ENCODE peak calls at places on chromosomes 1 and 21, in eight cellular contexts. One of them, this sample, is unnamed.

GRCh38 chr1:41741244-41741643 is 177.5 kb downstream of the HIVEP3 start:
- DNase-seq in K562: no peak
- DNase-seq in GM23248: no peak
- DNase-seq in GM23338: no peak
- DNase-seq in HCT116: no peak
- DNase-seq in endothelial cell of umbilical vein: no peak
- DNase-seq in neural progenitor cell: no peak
- DNase-seq in DND-41: no peak
- DNase-seq in this sample: no peak

GRCh38 chr1:60130703-60131102 is 57.1 kb upstream of the C1orf87 start:
- DNase-seq in K562: no peak
- DNase-seq in GM23248: peak; percentile 79
- DNase-seq in GM23338: no peak
- DNase-seq in HCT116: no peak
- DNase-seq in endothelial cell of umbilical vein: no peak
- DNase-seq in neural progenitor cell: no peak
- DNase-seq in DND-41: no peak
- DNase-seq in this sample: no peak

GRCh38 chr1:210771131-210771530 is 362.8 kb downstream of the KCNH1 start:
- DNase-seq in K562: no peak
- DNase-seq in GM23248: no peak
- DNase-seq in GM23338: no peak
- DNase-seq in HCT116: no peak
- DNase-seq in endothelial cell of umbilical vein: no peak
- DNase-seq in neural progenitor cell: no peak
- DNase-seq in DND-41: no peak
- DNase-seq in this sample: no peak

GRCh38 chr21:17389311-17389710 is 123.5 kb upstream of the CXADR start:
- DNase-seq in K562: no peak
- DNase-seq in GM23248: no peak
- DNase-seq in GM23338: no peak
- DNase-seq in HCT116: no peak
- DNase-seq in endothelial cell of umbilical vein: no peak
- DNase-seq in neural progenitor cell: no peak
- DNase-seq in DND-41: no peak
- DNase-seq in this sample: no peak

GRCh38 chr21:40886931-40887330 is 40.0 kb upstream of the DSCAM start:
- DNase-seq in K562: no peak
- DNase-seq in GM23248: no peak
- DNase-seq in GM23338: no peak
- DNase-seq in HCT116: no peak
- DNase-seq in endothelial cell of umbilical vein: no peak
- DNase-seq in neural progenitor cell: no peak
- DNase-seq in DND-41: no peak
- DNase-seq in this sample: no peak

GRCh38 chr1:26159113-26160039 is 497 bp downstream of the FAM110D start:
- DNase-seq in K562: no peak
- DNase-seq in GM23248: no peak
- DNase-seq in GM23338: no peak
- DNase-seq in HCT116: no peak
- DNase-seq in endothelial cell of umbilical vein: no peak
- DNase-seq in neural progenitor cell: no peak
- DNase-seq in DND-41: no peak
- DNase-seq in this sample: no peak

GRCh38 chr1:212162635-212163034 is 122.6 kb upstream of the PPP2R5A start:
- DNase-seq in K562: no peak
- DNase-seq in GM23248: peak; percentile 60
- DNase-seq in GM23338: no peak
- DNase-seq in HCT116: no peak
- DNase-seq in endothelial cell of umbilical vein: peak; percentile 57
- DNase-seq in neural progenitor cell: no peak
- DNase-seq in DND-41: peak; percentile 69
- DNase-seq in this sample: no peak

GRCh38 chr21:41967708-41968107 is 13.9 kb upstream of the C2CD2 start:
- DNase-seq in K562: no peak
- DNase-seq in GM23248: no peak
- DNase-seq in GM23338: no peak
- DNase-seq in HCT116: no peak
- DNase-seq in endothelial cell of umbilical vein: no peak
- DNase-seq in neural progenitor cell: peak; percentile 71
- DNase-seq in DND-41: no peak
- DNase-seq in this sample: no peak

GRCh38 chr1:17258758-17259130 is 9.8 kb downstream of the PADI3 start:
- DNase-seq in K562: no peak
- DNase-seq in GM23248: no peak
- DNase-seq in GM23338: no peak
- DNase-seq in HCT116: no peak
- DNase-seq in endothelial cell of umbilical vein: no peak
- DNase-seq in neural progenitor cell: no peak
- DNase-seq in DND-41: no peak
- DNase-seq in this sample: no peak

GRCh38 chr1:27563407-27564263 is 40.3 kb downstream of the AHDC1 start:
- DNase-seq in K562: peak; percentile 65
- DNase-seq in GM23248: peak; percentile 78
- DNase-seq in GM23338: no peak
- DNase-seq in HCT116: no peak
- DNase-seq in endothelial cell of umbilical vein: no peak
- DNase-seq in neural progenitor cell: no peak
- DNase-seq in DND-41: no peak
- DNase-seq in this sample: peak; percentile 68

GRCh38 chr1:27027575-27028250 is 15.1 kb upstream of the TENT5B start:
- DNase-seq in K562: no peak
- DNase-seq in GM23248: no peak
- DNase-seq in GM23338: no peak
- DNase-seq in HCT116: no peak
- DNase-seq in endothelial cell of umbilical vein: no peak
- DNase-seq in neural progenitor cell: no peak
- DNase-seq in DND-41: no peak
- DNase-seq in this sample: no peak

GRCh38 chr21:44283953-44284352 is 1.7 kb upstream of the AIRE start:
- DNase-seq in K562: no peak
- DNase-seq in GM23248: no peak
- DNase-seq in GM23338: no peak
- DNase-seq in HCT116: no peak
- DNase-seq in endothelial cell of umbilical vein: no peak
- DNase-seq in neural progenitor cell: no peak
- DNase-seq in DND-41: no peak
- DNase-seq in this sample: no peak

GRCh38 chr1:46174448-46175231 is at the start of gene TSPAN1:
- DNase-seq in K562: no peak
- DNase-seq in GM23248: peak; percentile 86
- DNase-seq in GM23338: no peak
- DNase-seq in HCT116: no peak
- DNase-seq in endothelial cell of umbilical vein: no peak
- DNase-seq in neural progenitor cell: no peak
- DNase-seq in DND-41: no peak
- DNase-seq in this sample: peak; percentile 88

GRCh38 chr1:167876597-167877175 is 37.2 kb downstream of the ADCY10 start:
- DNase-seq in K562: no peak
- DNase-seq in GM23248: no peak
- DNase-seq in GM23338: no peak
- DNase-seq in HCT116: no peak
- DNase-seq in endothelial cell of umbilical vein: no peak
- DNase-seq in neural progenitor cell: no peak
- DNase-seq in DND-41: no peak
- DNase-seq in this sample: no peak
- H3K4me2 ChIP-seq in K562: no peak overlapping the region
- H3K4me2 ChIP-seq in GM23248: no peak overlapping the region
- H3K4me2 ChIP-seq in GM23338: no peak overlapping the region
- H3K4me2 ChIP-seq in HCT116: no peak overlapping the region
- H3K4me2 ChIP-seq in endothelial cell of umbilical vein: no peak overlapping the region
- H3K4me2 ChIP-seq in neural progenitor cell: no peak overlapping the region
- H3K4me2 ChIP-seq in DND-41: no peak overlapping the region
- H3K4me2 ChIP-seq in this sample: no peak overlapping the region

GRCh38 chr1:186799689-186800054 is 29.1 kb upstream of the PLA2G4A start:
- DNase-seq in K562: no peak
- DNase-seq in GM23248: no peak
- DNase-seq in GM23338: no peak
- DNase-seq in HCT116: no peak
- DNase-seq in endothelial cell of umbilical vein: no peak
- DNase-seq in neural progenitor cell: no peak
- DNase-seq in DND-41: no peak
- DNase-seq in this sample: no peak
- H2AFZ ChIP-seq in K562: no peak overlapping the region
- H2AFZ ChIP-seq in GM23248: no peak overlapping the region
- H2AFZ ChIP-seq in GM23338: no peak overlapping the region
- H2AFZ ChIP-seq in HCT116: no peak overlapping the region
- H2AFZ ChIP-seq in endothelial cell of umbilical vein: no peak overlapping the region
- H2AFZ ChIP-seq in neural progenitor cell: no peak overlapping the region
- H2AFZ ChIP-seq in DND-41: no peak overlapping the region
- H2AFZ ChIP-seq in this sample: no peak overlapping the region

DNA sequence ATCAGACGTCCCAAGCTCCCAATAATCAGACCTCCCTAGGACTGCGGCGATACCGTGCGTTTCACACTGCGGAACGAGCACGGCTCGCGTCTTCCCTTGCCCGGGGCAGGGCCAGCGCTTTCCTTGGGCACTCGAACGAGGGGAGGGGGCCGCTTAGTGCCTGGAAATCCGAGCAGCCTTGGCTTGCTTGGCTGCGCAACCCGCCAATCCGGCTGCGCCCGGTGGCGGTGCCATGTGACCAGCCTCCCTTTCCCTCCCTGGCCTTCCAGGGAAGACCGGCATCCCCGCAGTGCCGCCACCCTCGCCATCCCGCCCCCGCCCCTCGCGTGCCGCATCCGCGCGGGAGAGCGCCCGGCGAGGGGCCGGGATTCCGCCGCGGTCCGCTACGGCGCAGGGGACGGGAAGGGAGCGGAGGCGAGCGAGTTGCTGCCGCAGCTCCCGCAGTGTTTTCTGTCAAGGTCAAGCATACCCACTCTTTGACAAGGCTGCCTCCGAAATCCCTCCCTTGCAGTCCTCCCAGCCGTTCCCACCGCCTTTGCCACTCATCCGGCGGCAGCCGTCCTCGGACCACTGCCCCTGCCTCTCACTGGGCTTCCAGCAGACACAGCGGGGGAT is 8.3 kb upstream of the RNF19B start:
- DNase-seq in K562: no peak
- DNase-seq in GM23248: peak; percentile 63
- DNase-seq in GM23338: peak; percentile 93
- DNase-seq in HCT116: no peak
- DNase-seq in endothelial cell of umbilical vein: peak; percentile 88
- DNase-seq in neural progenitor cell: peak; percentile 91
- DNase-seq in DND-41: no peak
- DNase-seq in this sample: peak; percentile 67
- TF ChIP-seq EZH2 in K562: no peak
- TF ChIP-seq EZH2 in GM23248: no peak
- TF ChIP-seq EZH2 in GM23338: no peak
- TF ChIP-seq EZH2 in HCT116: no peak
- TF ChIP-seq EZH2 in endothelial cell of umbilical vein: no peak
- TF ChIP-seq EZH2 in neural progenitor cell: peak; percentile 45
- TF ChIP-seq EZH2 in DND-41: no peak
- TF ChIP-seq EZH2 in this sample: no peak

DNA sequence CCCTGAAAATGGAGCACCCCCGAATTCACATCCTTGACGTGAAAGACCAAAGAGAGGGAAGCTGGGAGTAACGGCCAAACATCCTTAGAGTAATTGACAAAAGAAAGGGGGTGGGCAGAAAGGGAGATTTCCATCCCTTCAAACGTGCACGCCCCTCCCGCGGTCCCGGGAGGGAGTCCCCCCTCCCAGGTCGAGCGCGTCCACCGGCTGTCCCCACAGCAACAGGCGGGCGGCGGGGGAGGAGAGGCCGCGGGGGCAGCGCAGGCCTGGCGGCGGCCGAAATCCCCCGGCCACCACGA is 5.3 kb upstream of the PROX1 start:
- DNase-seq in K562: no peak
- DNase-seq in GM23248: no peak
- DNase-seq in GM23338: no peak
- DNase-seq in HCT116: no peak
- DNase-seq in endothelial cell of umbilical vein: no peak
- DNase-seq in neural progenitor cell: no peak
- DNase-seq in DND-41: no peak
- DNase-seq in this sample: no peak
- H3K4me2 ChIP-seq in K562: no peak overlapping the region
- H3K4me2 ChIP-seq in GM23248: no peak overlapping the region
- H3K4me2 ChIP-seq in GM23338: peak overlapping the region; percentile 100
- H3K4me2 ChIP-seq in HCT116: no peak overlapping the region
- H3K4me2 ChIP-seq in endothelial cell of umbilical vein: peak overlapping the region; percentile 54
- H3K4me2 ChIP-seq in neural progenitor cell: peak overlapping the region; percentile 97
- H3K4me2 ChIP-seq in DND-41: no peak overlapping the region
- H3K4me2 ChIP-seq in this sample: no peak overlapping the region

DNA sequence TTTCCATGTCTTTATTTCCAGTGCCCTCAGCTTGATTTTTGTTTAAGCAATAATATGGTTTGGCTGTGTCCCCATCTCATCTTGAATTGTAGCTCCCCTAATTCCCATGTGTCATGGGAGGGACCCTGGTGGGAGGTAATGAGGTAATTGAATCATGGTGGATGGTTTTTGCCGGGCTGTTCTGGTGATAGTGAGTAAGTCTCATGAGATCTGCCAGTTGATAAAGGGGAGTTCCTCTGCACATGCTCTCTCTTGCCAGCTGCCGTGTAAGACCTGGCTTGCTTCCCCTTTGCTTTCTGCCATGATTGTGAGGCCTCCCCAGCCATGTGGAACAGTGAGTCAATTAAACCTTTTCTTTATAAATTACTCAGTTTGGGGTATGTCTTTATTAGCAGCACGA is 559.6 kb upstream of the ADAMTS5 start:
- DNase-seq in K562: no peak
- DNase-seq in GM23248: no peak
- DNase-seq in GM23338: no peak
- DNase-seq in HCT116: no peak
- DNase-seq in endothelial cell of umbilical vein: no peak
- DNase-seq in neural progenitor cell: no peak
- DNase-seq in DND-41: no peak
- DNase-seq in this sample: no peak
- H2AFZ ChIP-seq in K562: no peak overlapping the region
- H2AFZ ChIP-seq in GM23248: no peak overlapping the region
- H2AFZ ChIP-seq in GM23338: peak overlapping the region; percentile 73
- H2AFZ ChIP-seq in HCT116: no peak overlapping the region
- H2AFZ ChIP-seq in endothelial cell of umbilical vein: no peak overlapping the region
- H2AFZ ChIP-seq in neural progenitor cell: no peak overlapping the region
- H2AFZ ChIP-seq in DND-41: no peak overlapping the region
- H2AFZ ChIP-seq in this sample: no peak overlapping the region

GRCh38 chr1:54474500-54475235 is 68.5 kb upstream of the SSBP3 start:
- DNase-seq in K562: peak; percentile 93
- DNase-seq in GM23248: peak; percentile 47
- DNase-seq in GM23338: peak; percentile 80
- DNase-seq in HCT116: no peak
- DNase-seq in endothelial cell of umbilical vein: no peak
- DNase-seq in neural progenitor cell: peak; percentile 84
- DNase-seq in DND-41: peak; percentile 90
- DNase-seq in this sample: no peak
- TF ChIP-seq EZH2 in K562: no peak
- TF ChIP-seq EZH2 in GM23248: no peak
- TF ChIP-seq EZH2 in GM23338: no peak
- TF ChIP-seq EZH2 in HCT116: no peak
- TF ChIP-seq EZH2 in endothelial cell of umbilical vein: no peak
- TF ChIP-seq EZH2 in neural progenitor cell: no peak
- TF ChIP-seq EZH2 in DND-41: no peak
- TF ChIP-seq EZH2 in this sample: no peak

This sample was measured in PC-9.